ENCODE peak calls at places on chromosomes 2 and 18, in ten cellular contexts. K is AG10803, C is progenitor cell of endocrine pancreas, P is keratinocyte, B is pancreas, G is kidney epithelial cell, L is lung, Z is A673, V is HFF-Myc, Q is left ventricle myocardium inferior. N is an unnamed sample.
A peak's percentile ranks its signal among the peaks of the same experiment; 100 is the strongest.

GRCh38 chr18:29874519-29875098 is 1167.9 kb downstream of the DSC3 start:
- DNase-seq in B (no peak), C (peak; percentile 29), P (peak; percentile 5), V (peak; percentile 11), L (no peak), Z (peak; percentile 64), G (peak; percentile 5), Q (no peak), K (peak; percentile 13), N (no peak)

GRCh38 chr2:130873700-130874346 is 37.1 kb downstream of the ARHGEF4 start:
- DNase-seq in L (peak; percentile 55), B (peak; percentile 60), K (peak; percentile 62), G (peak; percentile 23), Z (peak; percentile 68), Q (peak; percentile 57), P (no peak), V (peak; percentile 32), C (peak; percentile 61), N (no peak)

GRCh38 chr2:196131384-196131861 is 40.0 kb downstream of the STK17B start:
- DNase-seq in K (peak; percentile 36), C (no peak), Z (peak; percentile 59), B (no peak), Q (no peak), V (no peak), G (no peak), P (no peak), L (peak; percentile 43), N (no peak)

GRCh38 chr2:47819834-47820233 is 36.9 kb downstream of the MSH6 start:
- DNase-seq in L (no peak), Q (no peak), V (no peak), P (no peak), K (no peak), C (no peak), B (no peak), G (no peak), Z (no peak), N (no peak)

GRCh38 chr2:233081232-233081730 is 21.1 kb downstream of the INPP5D start:
- DNase-seq in P (no peak), K (no peak), V (no peak), Z (no peak), B (no peak), L (no peak), Q (no peak), C (no peak), G (no peak), N (peak; percentile 40)

GRCh38 chr2:33495683-33496082 is 19.2 kb downstream of the RASGRP3 start:
- DNase-seq in K (no peak), Z (no peak), L (no peak), V (no peak), G (no peak), C (no peak), B (no peak), Q (no peak), P (no peak), N (no peak)

GRCh38 chr2:231146656-231147055 is 21.8 kb upstream of the HTR2B start:
- DNase-seq in L (no peak), K (peak; percentile 53), P (no peak), Q (no peak), Z (no peak), V (no peak), B (no peak), G (no peak), C (no peak), N (no peak)

GRCh38 chr2:70248810-70249438 is 496 bp upstream of the TIA1 start:
- DNase-seq in L (peak; percentile 87), Z (no peak), G (no peak), V (no peak), Q (peak; percentile 88), C (peak; percentile 90), B (peak; percentile 90), K (no peak), P (peak; percentile 35), N (peak; percentile 95)

GRCh38 chr2:105797298-105797819 is 52.6 kb downstream of the NCK2 start:
- DNase-seq in K (peak; percentile 67), V (no peak), Z (peak; percentile 67), L (no peak), G (no peak), Q (no peak), B (no peak), P (no peak), C (no peak), N (no peak)

GRCh38 chr2:48482774-48483173 is 47.2 kb upstream of the STON1 start:
- DNase-seq in G (no peak), C (no peak), Q (no peak), K (no peak), L (no peak), V (no peak), B (no peak), Z (peak; percentile 49), P (peak; percentile 1), N (no peak)

GRCh38 chr18:67582488-67582887 is 66.0 kb upstream of the DSEL start:
- DNase-seq in V (no peak), G (no peak), K (no peak), L (no peak), P (no peak), Z (no peak), B (no peak), C (no peak), Q (no peak), N (no peak)

GRCh38 chr2:85584857-85585780 is 888 bp downstream of the VAMP5 start:
- DNase-seq in C (no peak), Z (no peak), Q (no peak), B (peak; percentile 69), V (peak; percentile 61), L (no peak), G (no peak), P (no peak), K (peak; percentile 81), N (no peak)

GRCh38 chr2:230537531-230537976 is 121.6 kb downstream of the SP100 start:
- DNase-seq in L (no peak), Z (no peak), C (no peak), P (no peak), G (no peak), Q (no peak), V (no peak), B (no peak), K (no peak), N (no peak)

GRCh38 chr18:7165846-7166393 is 48.3 kb upstream of the LAMA1 start:
- DNase-seq in B (no peak), K (no peak), P (no peak), Z (no peak), G (no peak), L (no peak), Q (no peak), C (no peak), V (no peak), N (no peak)

GRCh38 chr18:7169601-7170000 is 52.0 kb upstream of the LAMA1 start:
- DNase-seq in Z (no peak), C (no peak), P (no peak), L (no peak), B (no peak), K (no peak), Q (no peak), G (no peak), V (no peak), N (no peak)

GRCh38 chr18:7170292-7170691 is 52.7 kb upstream of the LAMA1 start:
- DNase-seq in G (no peak), Z (no peak), Q (no peak), B (peak; percentile 31), P (no peak), V (no peak), C (no peak), K (no peak), L (no peak), N (no peak)

GRCh38 chr18:7168408-7168807 is 50.8 kb upstream of the LAMA1 start:
- DNase-seq in V (no peak), C (no peak), B (no peak), L (no peak), P (no peak), G (no peak), K (no peak), Z (no peak), Q (no peak), N (no peak)

DNA sequence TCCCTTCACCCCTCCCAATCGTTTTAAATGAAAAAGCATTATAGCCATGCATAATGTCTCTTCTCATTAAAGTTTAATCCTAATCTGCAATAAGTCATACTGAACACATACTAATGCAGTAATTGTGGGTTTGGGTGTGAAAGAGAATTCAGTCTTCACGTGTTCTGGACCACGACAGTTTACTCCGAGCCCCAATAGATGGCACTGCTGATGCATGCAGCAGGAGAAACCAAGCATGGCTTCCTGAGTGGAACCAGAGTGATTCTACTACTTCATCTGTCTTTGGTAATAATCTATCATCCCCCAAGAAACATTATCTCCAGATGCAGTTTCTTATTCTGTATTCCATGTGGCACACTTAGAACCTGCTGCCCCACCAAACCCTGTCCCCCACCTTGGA is 47.0 kb upstream of the LAMA1 start:
- DNase-seq in Q (no peak), V (no peak), C (no peak), G (no peak), K (peak; percentile 22), P (no peak), L (no peak), B (no peak), Z (no peak), N (no peak)
- TF ChIP-seq CTCF in Q (peak; percentile 60), V (peak; percentile 45), C (peak; percentile 38), G (peak; percentile 48), K (peak; percentile 45), P (peak; percentile 69), L (no peak), B (no peak), Z (no peak), N (peak; percentile 68)

GRCh38 chr2:1249897-1250687 is 163.2 kb upstream of the TPO start:
- DNase-seq in G (no peak), Z (no peak), Q (no peak), V (no peak), K (no peak), L (no peak), B (no peak), P (no peak), C (no peak), N (no peak)
- TF ChIP-seq CTCF in G (no peak), Z (no peak), Q (no peak), V (no peak), K (no peak), L (no peak), B (no peak), P (no peak), C (no peak), N (no peak)

DNA sequence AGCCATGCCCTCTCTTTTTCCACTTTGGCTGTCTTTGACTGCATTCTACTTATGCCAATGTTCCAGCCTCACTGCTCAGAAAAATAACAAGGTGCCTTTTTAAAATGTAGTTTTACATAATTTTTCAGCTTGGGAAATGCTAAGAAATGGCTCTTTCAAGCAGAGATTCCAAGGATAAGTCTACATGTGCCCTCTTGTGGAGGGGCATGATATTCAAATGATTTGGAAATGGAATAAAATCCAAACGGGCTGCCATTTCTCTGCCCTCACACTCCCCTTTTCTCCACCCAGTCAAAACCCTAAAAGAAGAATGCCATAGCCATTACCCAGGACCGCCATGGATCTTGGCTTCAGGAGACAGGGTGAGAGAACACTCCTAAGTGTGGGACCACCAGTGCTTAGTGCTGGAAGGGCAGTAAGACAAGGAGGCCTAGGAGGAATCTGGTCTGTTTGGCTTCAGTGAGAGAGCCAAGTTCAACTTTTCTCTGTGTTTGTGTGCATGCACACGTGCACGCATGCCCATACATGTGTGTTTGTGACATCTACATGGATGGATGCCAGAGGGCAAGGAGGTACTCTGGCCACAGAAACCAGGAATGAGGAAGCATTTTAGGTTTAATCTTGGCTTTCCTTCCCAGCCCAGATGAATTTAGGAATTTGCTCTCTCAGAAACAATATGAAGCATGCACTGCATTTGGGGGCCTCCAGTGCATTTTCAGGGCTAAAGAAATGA is 174.0 kb upstream of the SLC14A2 start:
- DNase-seq in B (no peak), Q (no peak), K (peak; percentile 63), P (peak; percentile 26), C (no peak), L (no peak), G (no peak), V (no peak), Z (peak; percentile 6), N (no peak)
- TF ChIP-seq CTCF in B (no peak), Q (peak; percentile 26), K (peak; percentile 72), P (no peak), C (peak; percentile 27), L (no peak), G (peak; percentile 31), V (peak; percentile 36), Z (peak; percentile 30), N (peak; percentile 78)

GRCh38 chr2:187453078-187453641 is 5.1 kb upstream of the CALCRL start:
- DNase-seq in Q (no peak), K (peak; percentile 23), V (no peak), G (no peak), Z (peak; percentile 62), P (no peak), B (no peak), L (no peak), C (no peak), N (no peak)
- TF ChIP-seq CTCF in Q (peak; percentile 62), K (peak; percentile 63), V (no peak), G (no peak), Z (peak; percentile 59), P (no peak), B (no peak), L (no peak), C (peak; percentile 60), N (peak; percentile 93)

N was measured in chondrocyte.